ENCODE peak calls at places on chromosomes 4 and X, in four cellular contexts. T is neural crest cell, N is WTC11, Q is endothelial cell. Z is an unnamed sample.

GRCh38 chr4:168932138-168932537 is 77.9 kb downstream of the CBR4 start:
- DNase-seq in T (no peak), N (no peak), Q (no peak), Z (no peak)

GRCh38 chr4:36351082-36351666 is 69.8 kb downstream of the DTHD1 start:
- DNase-seq in T (peak), N (peak), Q (peak), Z (no peak)

GRCh38 chr4:113623274-113623894 is 138.2 kb downstream of the CAMK2D start:
- DNase-seq in T (no peak), N (no peak), Q (no peak), Z (no peak)

GRCh38 chrX:123884809-123885408 is 25.1 kb downstream of the XIAP start:
- DNase-seq in T (peak), N (no peak), Q (peak), Z (no peak)

GRCh38 chr4:95191537-95191936 is 357.2 kb downstream of the UNC5C start:
- DNase-seq in T (no peak), N (no peak), Q (no peak), Z (no peak)

GRCh38 chr4:13524504-13525243 is 19.6 kb downstream of the NKX3-2 start:
- DNase-seq in T (no peak), N (peak), Q (no peak), Z (no peak)

GRCh38 chr4:65943076-65943475 is 272.8 kb upstream of the EPHA5 start:
- DNase-seq in T (no peak), N (no peak), Q (peak), Z (no peak)

GRCh38 chr4:1614049-1614448 is 70.1 kb downstream of the FAM53A start:
- DNase-seq in T (no peak), N (no peak), Q (no peak), Z (no peak)

GRCh38 chr4:101020956-101021355 is 326.4 kb downstream of the PPP3CA start:
- DNase-seq in T (no peak), N (no peak), Q (no peak), Z (no peak)

GRCh38 chr4:128366212-128366611 is 78.6 kb upstream of the PGRMC2 start:
- DNase-seq in T (no peak), N (no peak), Q (no peak), Z (no peak)

GRCh38 chr4:1604181-1604705 is 79.9 kb downstream of the FAM53A start:
- DNase-seq in T (no peak), N (no peak), Q (no peak), Z (no peak)

GRCh38 chrX:65407157-65407626 is 127.4 kb downstream of the LAS1L start:
- DNase-seq in T (no peak), N (peak), Q (no peak), Z (no peak)

GRCh38 chr4:78776729-78777555 is 792 bp downstream of the BMP2K start:
- DNase-seq in T (peak), N (peak), Q (peak), Z (no peak)

GRCh38 chr4:85956296-85956955 is 403.4 kb downstream of the MAPK10 start:
- DNase-seq in T (no peak), N (no peak), Q (no peak), Z (no peak)

GRCh38 chrX:68808686-68809357 is 20.0 kb upstream of the EFNB1 start:
- DNase-seq in T (no peak), N (peak), Q (no peak), Z (no peak)

GRCh38 chr4:110595583-110595982 is 27.3 kb downstream of the PITX2 start:
- DNase-seq in T (no peak), N (no peak), Q (no peak), Z (no peak)

GRCh38 chr4:187550256-187550950 is 445.2 kb upstream of the ZFP42 start:
- DNase-seq in T (no peak), N (no peak), Q (no peak), Z (no peak)

GRCh38 chr4:158850800-158851644 is 82.2 kb downstream of the FNIP2 start:
- DNase-seq in T (no peak), N (no peak), Q (no peak), Z (no peak)

GRCh38 chr4:174763454-174764104 is 65.5 kb downstream of the GLRA3 start:
- DNase-seq in T (no peak), N (no peak), Q (no peak), Z (no peak)

GRCh38 chr4:185868983-185869938 is 57.3 kb upstream of the SORBS2 start:
- DNase-seq in T (no peak), N (no peak), Q (no peak), Z (no peak)

GRCh38 chrX:143853488-143853887 is 30.4 kb upstream of the UBE2NL start:
- DNase-seq in T (no peak), N (no peak), Q (no peak), Z (no peak)

GRCh38 chr4:14787894-14788293 is 214.4 kb upstream of the CPEB2 start:
- DNase-seq in T (no peak), N (peak), Q (no peak), Z (no peak)

GRCh38 chr4:140156529-140157171 is 2.7 kb upstream of the MAML3 start:
- DNase-seq in T (no peak), N (no peak), Q (no peak), Z (no peak)

GRCh38 chrX:144709841-144710240 is 537.5 kb upstream of the SPANXN1 start:
- DNase-seq in T (no peak), N (no peak), Q (no peak), Z (no peak)

GRCh38 chr4:84456157-84456556 is 42.9 kb downstream of the NKX6-1 start:
- DNase-seq in T (no peak), N (no peak), Q (no peak), Z (no peak)

GRCh38 chr4:84455697-84456096 is 43.4 kb downstream of the NKX6-1 start:
- DNase-seq in T (no peak), N (no peak), Q (no peak), Z (no peak)

DNA sequence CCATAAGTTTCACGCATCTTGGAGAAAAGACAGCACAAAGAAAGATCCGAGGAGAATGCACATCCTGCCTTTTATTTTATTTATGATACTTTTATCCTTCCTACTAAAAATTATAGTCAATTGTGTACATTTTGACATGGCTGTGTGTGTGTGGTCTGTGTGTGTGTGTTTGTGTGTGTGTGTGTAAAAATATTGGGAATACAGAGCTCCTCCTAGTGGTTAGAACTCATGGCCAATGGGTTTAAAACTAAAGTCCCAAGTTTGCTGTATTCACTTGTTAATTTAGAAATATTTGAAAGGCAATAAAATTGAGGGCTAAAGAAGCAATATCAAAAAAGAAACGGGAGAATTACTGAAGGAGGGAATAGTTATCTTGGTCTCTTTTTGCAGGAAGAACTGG is 47.5 kb downstream of the NKX6-1 start:
- DNase-seq in T (no peak), N (no peak), Q (no peak), Z (no peak)
- TF ChIP-seq CTCF in T (peak), N (peak), Q (peak), Z (peak)

GRCh38 chr4:35038845-35039244 is 1205.5 kb downstream of the ARAP2 start:
- DNase-seq in T (no peak), N (no peak), Q (no peak), Z (no peak)

DNA sequence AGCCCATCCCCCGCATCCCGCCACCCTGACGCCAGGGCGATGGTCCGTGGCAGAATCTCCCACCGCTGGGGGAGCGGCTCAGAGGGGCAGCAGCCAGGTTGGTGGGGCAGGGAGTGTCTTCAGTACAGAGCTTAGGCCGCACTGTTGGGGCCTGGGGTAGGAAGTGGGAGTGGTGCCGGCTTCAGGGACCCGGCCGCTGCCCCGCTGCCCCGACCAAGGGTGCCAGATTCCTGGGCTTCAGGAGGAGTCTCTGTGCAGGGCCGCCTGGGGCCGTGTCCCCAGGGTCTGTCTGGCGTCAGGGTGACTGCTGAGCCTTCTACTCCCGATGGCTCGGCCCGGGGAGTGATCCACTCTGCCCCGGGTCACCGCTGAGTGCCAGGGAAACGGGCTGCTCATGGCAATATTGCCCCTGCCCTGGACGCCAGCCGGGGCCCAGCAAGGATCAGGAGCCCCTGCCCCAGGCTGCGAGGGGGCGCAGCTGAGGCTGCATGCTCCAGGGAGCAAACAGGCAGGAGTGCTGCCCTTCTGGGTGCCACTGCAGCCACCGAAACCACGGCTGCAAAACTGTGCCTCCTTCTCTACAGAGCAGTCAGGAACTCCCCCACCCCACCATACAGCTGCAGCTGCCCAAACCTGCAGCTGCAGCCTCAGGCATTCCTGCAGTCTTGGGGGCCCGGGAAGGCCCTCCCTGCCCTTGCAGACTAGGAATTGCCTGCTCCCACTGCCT is 1206.1 kb downstream of the ARAP2 start:
- DNase-seq in T (no peak), N (peak), Q (no peak), Z (no peak)
- TF ChIP-seq CTCF in T (no peak), N (no peak), Q (no peak), Z (no peak)

DNA sequence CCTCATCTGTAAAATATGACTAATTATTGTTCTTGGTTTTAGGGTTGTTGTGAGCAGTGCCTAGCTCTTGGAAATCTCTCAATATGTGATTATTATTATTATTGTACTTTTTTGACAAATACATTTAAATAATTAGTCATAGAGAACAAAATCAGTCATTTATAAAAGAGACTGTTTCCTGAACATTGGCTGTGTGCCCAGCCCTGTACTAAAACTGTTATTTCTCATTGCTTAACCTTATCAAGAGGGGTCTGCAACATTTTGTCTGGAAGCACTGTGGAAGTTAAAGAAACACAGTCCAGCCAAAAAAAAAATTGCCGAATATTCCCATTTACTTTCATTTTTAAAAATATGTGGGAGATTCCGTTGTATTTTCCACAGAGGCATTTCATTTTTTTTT is 989.2 kb upstream of the SLIT2 start:
- DNase-seq in T (no peak), N (no peak), Q (no peak), Z (no peak)
- TF ChIP-seq CTCF in T (no peak), N (no peak), Q (no peak), Z (no peak)

GRCh38 chrX:125436855-125437254 is 117.2 kb downstream of the TEX13C start:
- DNase-seq in T (no peak), N (no peak), Q (no peak), Z (no peak)
- TF ChIP-seq CTCF in T (peak), N (peak), Q (peak), Z (peak)